ENCODE peak calls at places on chromosomes 1 and 21, in seven cellular contexts. D is H1, J is SK-N-SH, V is GM12878, L is HCT116, C is HepG2, W is K562. I is an unnamed sample.

GRCh38 chr1:60589916-60590315 is 492.4 kb upstream of the NFIA start:
- DNase-seq in C (no peak), D (no peak), V (no peak), W (no peak), L (no peak), J (no peak), I (no peak)

GRCh38 chr1:228979325-228979699 is 244.0 kb downstream of the RHOU start:
- DNase-seq in W (no peak), D (no peak), L (no peak), V (no peak), C (no peak), J (no peak), I (no peak)

GRCh38 chr1:245585252-245585959 is 430.6 kb downstream of the KIF26B start:
- DNase-seq in L (no peak), C (no peak), V (no peak), W (no peak), D (no peak), J (peak), I (no peak)

GRCh38 chr1:10940838-10941237 is 71.6 kb upstream of the TARDBP start:
- DNase-seq in D (no peak), J (no peak), V (no peak), W (no peak), L (no peak), C (no peak), I (no peak)

GRCh38 chr1:11731719-11732283 is 4.1 kb upstream of the AGTRAP start:
- DNase-seq in D (peak), V (no peak), J (no peak), C (peak), L (no peak), W (peak), I (peak)

GRCh38 chr1:210441028-210441427 is 112.3 kb downstream of the HHAT start:
- DNase-seq in V (no peak), J (no peak), W (no peak), C (no peak), L (no peak), D (no peak), I (no peak)

GRCh38 chr1:76336951-76337371 is 262.4 kb downstream of the ST6GALNAC3 start:
- DNase-seq in W (no peak), V (no peak), C (no peak), L (no peak), D (no peak), J (peak), I (no peak)

GRCh38 chr1:10555635-10556429 is 81.1 kb downstream of the PEX14 start:
- DNase-seq in V (peak), D (peak), J (no peak), L (no peak), C (peak), W (no peak), I (peak)

GRCh38 chr1:36463404-36463772 is 796 bp downstream of the MRPS15 start:
- DNase-seq in J (no peak), C (no peak), V (no peak), L (no peak), W (no peak), D (no peak), I (no peak)

GRCh38 chr1:34500451-34500850 is 254.4 kb upstream of the GJB5 start:
- DNase-seq in L (no peak), D (peak), W (peak), V (no peak), C (no peak), J (no peak), I (peak)

GRCh38 chr1:52045236-52045635 is 9.8 kb downstream of the TXNDC12 start:
- DNase-seq in W (no peak), L (no peak), V (no peak), J (no peak), C (no peak), D (no peak), I (no peak)

GRCh38 chr21:42724226-42724920 is 71.0 kb downstream of the PDE9A start:
- DNase-seq in D (no peak), L (peak), W (no peak), C (peak), J (no peak), V (no peak), I (no peak)

GRCh38 chr1:12552951-12553921 is 64.8 kb downstream of the DHRS3 start:
- DNase-seq in D (no peak), J (peak), W (peak), L (no peak), C (peak), V (no peak), I (no peak)

GRCh38 chr21:20971296-20971921 is 26.8 kb upstream of the NCAM2 start:
- DNase-seq in W (peak), D (no peak), C (peak), J (peak), L (no peak), V (no peak), I (peak)

GRCh38 chr1:234529661-234530237 is 50.8 kb upstream of the TARBP1 start:
- DNase-seq in V (no peak), L (no peak), C (no peak), W (no peak), D (no peak), J (no peak), I (no peak)

GRCh38 chr1:234528073-234528865 is 49.3 kb upstream of the TARBP1 start:
- DNase-seq in C (no peak), J (no peak), V (no peak), D (no peak), L (no peak), W (peak), I (no peak)

GRCh38 chr1:113744114-113744513 is 15.2 kb downstream of the PHTF1 start:
- DNase-seq in V (no peak), C (no peak), J (peak), W (no peak), D (no peak), L (no peak), I (no peak)

GRCh38 chr1:107669996-107670395 is 295.0 kb downstream of the VAV3 start:
- DNase-seq in W (no peak), L (no peak), D (no peak), V (no peak), J (peak), C (no peak), I (peak)

GRCh38 chr1:204711947-204712701 is 26.6 kb upstream of the LRRN2 start:
- DNase-seq in L (no peak), V (no peak), D (no peak), C (no peak), J (peak), W (no peak), I (no peak)

GRCh38 chr1:228007054-228007800 is 429 bp downstream of the WNT3A start:
- DNase-seq in C (no peak), V (no peak), W (no peak), D (no peak), L (no peak), J (peak), I (peak)

GRCh38 chr1:234731371-234732085 is 121.5 kb upstream of the IRF2BP2 start:
- DNase-seq in J (no peak), W (no peak), D (no peak), V (peak), L (peak), C (peak), I (no peak)

GRCh38 chr1:212428496-212428895 is 4.2 kb upstream of the NENF start:
- DNase-seq in C (no peak), D (no peak), W (no peak), J (no peak), V (no peak), L (no peak), I (no peak)

GRCh38 chr1:54390655-54391054 is 15.5 kb downstream of the SSBP3 start:
- DNase-seq in V (no peak), W (no peak), L (no peak), D (no peak), C (no peak), J (no peak), I (no peak)

GRCh38 chr21:44456915-44457736 is 1.8 kb downstream of the LRRC3 start:
- DNase-seq in D (no peak), J (no peak), W (no peak), C (no peak), L (no peak), V (no peak), I (no peak)

GRCh38 chr1:23169219-23169575 is 541 bp upstream of the LUZP1 start:
- DNase-seq in J (no peak), W (no peak), V (no peak), C (no peak), D (no peak), L (no peak), I (no peak)

GRCh38 chr1:99685516-99686180 is 39.7 kb downstream of the PALMD start:
- DNase-seq in V (peak), J (peak), L (peak), C (peak), W (peak), D (peak), I (peak)

GRCh38 chr1:219517031-219517430 is 95.9 kb downstream of the ZC3H11B start:
- DNase-seq in W (no peak), V (no peak), L (peak), J (no peak), D (no peak), C (no peak), I (no peak)

GRCh38 chr1:40092811-40093617 is 4.0 kb downstream of the PPT1 start:
- DNase-seq in W (no peak), L (no peak), J (no peak), C (no peak), D (no peak), V (no peak), I (no peak)

GRCh38 chr1:31762726-31763670 is 1.1 kb downstream of the ADGRB2 start:
- DNase-seq in L (no peak), J (peak), D (peak), W (peak), C (peak), V (no peak), I (peak)

GRCh38 chr1:243267346-243268283 is 11.8 kb downstream of the SDCCAG8 start:
- DNase-seq in V (no peak), C (no peak), W (no peak), D (no peak), L (no peak), J (no peak), I (no peak)

GRCh38 chr1:114758251-114758832 is 558 bp upstream of the CSDE1 start:
- DNase-seq in W (no peak), C (peak), J (peak), L (no peak), V (no peak), D (no peak), I (no peak)

GRCh38 chr1:200954434-200954833 is 59.7 kb downstream of the INAVA start:
- DNase-seq in C (no peak), V (no peak), W (no peak), L (no peak), D (no peak), J (no peak), I (no peak)
- TF ChIP-seq JUND in C (no peak), V (no peak), W (no peak), L (no peak), D (no peak), J (no peak), I (no peak)

GRCh38 chr1:171441278-171441677 is 44.1 kb upstream of the PRRC2C start:
- DNase-seq in D (no peak), V (no peak), C (no peak), J (no peak), W (no peak), L (no peak), I (no peak)
- TF ChIP-seq JUND in D (no peak), V (no peak), C (no peak), J (peak), W (no peak), L (peak), I (no peak)

GRCh38 chr1:214615871-214616270 is 12.9 kb downstream of the CENPF start:
- DNase-seq in V (no peak), L (no peak), W (no peak), C (no peak), D (no peak), J (no peak), I (no peak)
- TF ChIP-seq JUND in V (no peak), L (no peak), W (no peak), C (no peak), D (no peak), J (no peak), I (no peak)

GRCh38 chr1:167227934-167228378 is 7.3 kb downstream of the POU2F1 start:
- DNase-seq in L (no peak), V (no peak), D (no peak), J (no peak), W (peak), C (peak), I (no peak)
- TF ChIP-seq JUND in L (no peak), V (no peak), D (no peak), J (no peak), W (no peak), C (no peak), I (no peak)

GRCh38 chr1:20552728-20553571 is 577 bp downstream of the FAM43B start:
- DNase-seq in D (peak), L (no peak), W (no peak), V (no peak), C (no peak), J (peak), I (no peak)
- TF ChIP-seq JUND in D (no peak), L (no peak), W (no peak), V (no peak), C (no peak), J (no peak), I (no peak)

DNA sequence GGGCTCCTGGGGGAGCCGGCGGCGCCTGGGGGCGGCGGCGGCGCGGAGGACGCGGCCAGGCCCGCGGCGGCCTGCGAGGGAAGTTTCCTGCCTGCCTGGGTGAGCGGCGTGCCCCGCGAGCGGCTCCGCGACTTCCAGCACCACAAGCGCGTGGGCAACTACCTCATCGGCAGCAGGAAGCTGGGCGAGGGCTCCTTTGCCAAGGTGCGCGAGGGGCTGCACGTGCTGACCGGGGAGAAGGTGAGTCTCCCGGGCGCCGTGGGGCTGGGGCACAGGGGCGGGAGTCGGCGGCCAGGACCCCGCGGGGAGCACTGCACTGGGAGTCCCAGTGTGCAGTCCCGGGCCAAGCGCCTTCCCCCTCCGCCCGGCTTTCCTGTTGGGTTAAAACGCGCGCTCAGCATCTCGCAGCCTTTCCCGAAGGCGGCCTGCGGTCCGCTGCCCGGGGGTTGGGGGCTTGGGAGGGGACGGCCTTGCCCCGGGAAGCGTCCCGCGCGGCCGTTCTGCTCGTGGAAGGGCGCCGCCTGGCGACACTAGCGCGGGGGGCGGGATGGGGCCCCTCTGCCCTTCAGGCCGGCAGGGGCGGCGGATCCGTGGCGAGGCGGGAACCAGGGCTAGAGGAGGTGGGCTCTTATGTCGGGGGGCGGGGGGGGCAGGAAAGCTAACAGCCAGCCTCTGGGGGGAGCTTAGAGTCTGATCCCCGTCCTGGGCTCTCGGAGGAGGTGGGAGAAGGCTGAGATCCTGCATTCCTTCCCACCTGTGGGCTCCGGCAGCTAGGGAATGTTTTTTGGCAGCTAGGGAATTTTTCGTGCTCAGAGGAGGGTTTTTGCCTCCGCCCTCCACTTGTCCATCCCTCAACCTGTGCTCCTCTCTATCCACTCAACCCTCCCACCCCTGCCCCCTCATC is 1.1 kb downstream of the HUNK start:
- DNase-seq in D (peak), J (peak), V (no peak), L (no peak), W (peak), C (no peak), I (peak)
- TF ChIP-seq JUND in D (no peak), J (no peak), V (no peak), L (no peak), W (no peak), C (no peak), I (no peak)

DNA sequence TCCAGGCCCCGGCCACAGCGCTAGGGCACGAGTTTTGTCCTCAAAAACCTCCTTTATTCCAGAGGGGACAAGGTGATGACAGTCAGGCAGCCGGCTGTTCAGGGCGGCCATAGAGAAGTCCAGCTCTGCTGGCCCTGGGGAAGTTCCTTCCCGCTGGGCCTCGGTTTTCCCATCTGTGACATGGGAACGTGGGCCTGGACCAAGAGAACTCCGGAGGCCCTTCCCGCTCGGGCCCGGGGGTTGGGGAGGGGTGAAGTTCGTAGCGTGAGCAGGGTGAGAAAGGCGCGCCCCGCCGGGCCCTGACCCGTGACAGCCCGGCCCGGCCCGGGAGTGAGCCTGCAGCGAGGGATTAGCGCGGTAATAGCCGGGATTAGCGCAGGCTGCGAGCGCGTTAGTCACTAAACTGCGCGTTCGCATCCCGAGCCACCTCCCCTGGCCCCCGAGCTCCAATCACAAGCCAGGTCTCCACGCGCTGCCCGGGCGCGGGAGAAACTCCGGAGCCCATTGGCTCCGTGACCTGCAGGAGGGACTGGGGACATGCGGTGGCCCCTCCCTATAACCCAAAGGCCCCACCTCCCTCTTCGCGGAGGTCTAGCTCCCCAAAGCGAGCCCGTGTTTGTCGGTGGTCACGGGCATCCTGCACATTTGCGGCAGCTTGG is 29.8 kb upstream of the PADI2 start:
- DNase-seq in C (no peak), V (no peak), W (peak), J (peak), D (no peak), L (no peak), I (no peak)
- TF ChIP-seq JUND in C (no peak), V (no peak), W (no peak), J (no peak), D (no peak), L (no peak), I (no peak)